ENCODE peak calls at places on chromosomes 16 and 17, in ten cellular contexts. One of them, this sample, is unnamed.

GRCh38 chr16:28163699-28164584 is 47.8 kb downstream of the XPO6 start:
- DNase-seq in AG04450: no peak
- DNase-seq in right lobe of liver: no peak
- DNase-seq in heart left ventricle: no peak
- DNase-seq in RWPE1: no peak
- DNase-seq in heart right ventricle: no peak
- DNase-seq in left lung: no peak
- DNase-seq in tibial artery: no peak
- DNase-seq in esophagus squamous epithelium: no peak
- DNase-seq in tibial nerve: no peak
- DNase-seq in this sample: no peak

GRCh38 chr17:80945736-80946135 is 45.9 kb upstream of the CHMP6 start:
- DNase-seq in tibial nerve: no peak
- DNase-seq in AG04450: no peak
- DNase-seq in RWPE1: no peak
- DNase-seq in heart right ventricle: peak
- DNase-seq in esophagus squamous epithelium: no peak
- DNase-seq in right lobe of liver: peak
- DNase-seq in left lung: peak
- DNase-seq in tibial artery: peak
- DNase-seq in heart left ventricle: peak
- DNase-seq in this sample: no peak

GRCh38 chr17:75639771-75640555 is 6.7 kb downstream of the SMIM5 start:
- DNase-seq in heart left ventricle: peak
- DNase-seq in AG04450: no peak
- DNase-seq in heart right ventricle: no peak
- DNase-seq in RWPE1: no peak
- DNase-seq in right lobe of liver: no peak
- DNase-seq in esophagus squamous epithelium: no peak
- DNase-seq in tibial nerve: no peak
- DNase-seq in left lung: peak
- DNase-seq in tibial artery: no peak
- DNase-seq in this sample: no peak

GRCh38 chr17:6894206-6894528 is 62.6 kb upstream of the TEKT1 start:
- DNase-seq in heart left ventricle: peak
- DNase-seq in tibial nerve: no peak
- DNase-seq in heart right ventricle: no peak
- DNase-seq in tibial artery: no peak
- DNase-seq in AG04450: no peak
- DNase-seq in RWPE1: no peak
- DNase-seq in esophagus squamous epithelium: no peak
- DNase-seq in left lung: no peak
- DNase-seq in right lobe of liver: no peak
- DNase-seq in this sample: no peak

GRCh38 chr17:41687828-41688640 is 651 bp upstream of the EIF1 start:
- DNase-seq in right lobe of liver: no peak
- DNase-seq in heart left ventricle: no peak
- DNase-seq in tibial nerve: peak
- DNase-seq in RWPE1: peak
- DNase-seq in tibial artery: peak
- DNase-seq in heart right ventricle: peak
- DNase-seq in AG04450: no peak
- DNase-seq in esophagus squamous epithelium: no peak
- DNase-seq in left lung: no peak
- DNase-seq in this sample: no peak

GRCh38 chr16:3718019-3718391 is 681 bp upstream of the TRAP1 start:
- DNase-seq in left lung: no peak
- DNase-seq in heart left ventricle: no peak
- DNase-seq in tibial artery: no peak
- DNase-seq in AG04450: no peak
- DNase-seq in RWPE1: no peak
- DNase-seq in tibial nerve: no peak
- DNase-seq in esophagus squamous epithelium: no peak
- DNase-seq in right lobe of liver: no peak
- DNase-seq in heart right ventricle: no peak
- DNase-seq in this sample: no peak

GRCh38 chr17:13593757-13594156 is 8.0 kb downstream of the HS3ST3A1 start:
- DNase-seq in heart right ventricle: no peak
- DNase-seq in right lobe of liver: no peak
- DNase-seq in heart left ventricle: no peak
- DNase-seq in tibial artery: no peak
- DNase-seq in esophagus squamous epithelium: no peak
- DNase-seq in left lung: no peak
- DNase-seq in RWPE1: no peak
- DNase-seq in tibial nerve: no peak
- DNase-seq in AG04450: no peak
- DNase-seq in this sample: no peak

GRCh38 chr16:10964039-10964890 is 19.9 kb downstream of the CLEC16A start:
- DNase-seq in RWPE1: peak
- DNase-seq in AG04450: peak
- DNase-seq in tibial nerve: peak
- DNase-seq in tibial artery: peak
- DNase-seq in heart right ventricle: peak
- DNase-seq in esophagus squamous epithelium: no peak
- DNase-seq in right lobe of liver: peak
- DNase-seq in heart left ventricle: peak
- DNase-seq in left lung: peak
- DNase-seq in this sample: no peak

GRCh38 chr16:71687853-71688252 is 36.6 kb downstream of the PHLPP2 start:
- DNase-seq in tibial nerve: no peak
- DNase-seq in left lung: no peak
- DNase-seq in esophagus squamous epithelium: no peak
- DNase-seq in AG04450: no peak
- DNase-seq in tibial artery: no peak
- DNase-seq in heart right ventricle: no peak
- DNase-seq in RWPE1: no peak
- DNase-seq in heart left ventricle: no peak
- DNase-seq in right lobe of liver: no peak
- DNase-seq in this sample: no peak

GRCh38 chr16:20901441-20902112 is 1.0 kb downstream of the LYRM1 start:
- DNase-seq in left lung: peak
- DNase-seq in esophagus squamous epithelium: no peak
- DNase-seq in RWPE1: peak
- DNase-seq in heart right ventricle: peak
- DNase-seq in tibial nerve: peak
- DNase-seq in right lobe of liver: peak
- DNase-seq in AG04450: no peak
- DNase-seq in heart left ventricle: peak
- DNase-seq in tibial artery: peak
- DNase-seq in this sample: peak

GRCh38 chr16:70649300-70649699 is 2.9 kb downstream of the IL34 start:
- DNase-seq in esophagus squamous epithelium: no peak
- DNase-seq in right lobe of liver: no peak
- DNase-seq in left lung: no peak
- DNase-seq in heart left ventricle: no peak
- DNase-seq in RWPE1: no peak
- DNase-seq in heart right ventricle: no peak
- DNase-seq in AG04450: no peak
- DNase-seq in tibial artery: no peak
- DNase-seq in tibial nerve: no peak
- DNase-seq in this sample: no peak

GRCh38 chr17:82520041-82520910 is 744 bp downstream of the FOXK2 start:
- DNase-seq in tibial artery: no peak
- DNase-seq in heart right ventricle: peak
- DNase-seq in AG04450: no peak
- DNase-seq in tibial nerve: no peak
- DNase-seq in esophagus squamous epithelium: no peak
- DNase-seq in right lobe of liver: no peak
- DNase-seq in left lung: peak
- DNase-seq in RWPE1: no peak
- DNase-seq in heart left ventricle: peak
- DNase-seq in this sample: no peak

GRCh38 chr17:47603830-47604229 is 45.9 kb upstream of the KPNB1 start:
- DNase-seq in heart left ventricle: no peak
- DNase-seq in RWPE1: no peak
- DNase-seq in heart right ventricle: no peak
- DNase-seq in tibial nerve: no peak
- DNase-seq in esophagus squamous epithelium: no peak
- DNase-seq in left lung: no peak
- DNase-seq in right lobe of liver: no peak
- DNase-seq in tibial artery: no peak
- DNase-seq in AG04450: no peak
- DNase-seq in this sample: no peak

GRCh38 chr16:47815655-47816054 is 340.1 kb downstream of the ABCC12 start:
- DNase-seq in AG04450: no peak
- DNase-seq in right lobe of liver: no peak
- DNase-seq in tibial artery: no peak
- DNase-seq in heart left ventricle: no peak
- DNase-seq in tibial nerve: no peak
- DNase-seq in heart right ventricle: no peak
- DNase-seq in left lung: no peak
- DNase-seq in esophagus squamous epithelium: no peak
- DNase-seq in RWPE1: no peak
- DNase-seq in this sample: no peak

GRCh38 chr16:70747703-70748631 is 53.0 kb downstream of the VAC14 start:
- DNase-seq in AG04450: no peak
- DNase-seq in right lobe of liver: no peak
- DNase-seq in left lung: peak
- DNase-seq in heart right ventricle: no peak
- DNase-seq in RWPE1: peak
- DNase-seq in esophagus squamous epithelium: no peak
- DNase-seq in tibial nerve: no peak
- DNase-seq in tibial artery: no peak
- DNase-seq in heart left ventricle: peak
- DNase-seq in this sample: no peak

GRCh38 chr17:65559802-65560627 is 1.4 kb downstream of the AXIN2 start:
- DNase-seq in tibial nerve: peak
- DNase-seq in heart right ventricle: peak
- DNase-seq in tibial artery: peak
- DNase-seq in right lobe of liver: no peak
- DNase-seq in heart left ventricle: peak
- DNase-seq in AG04450: no peak
- DNase-seq in esophagus squamous epithelium: no peak
- DNase-seq in RWPE1: no peak
- DNase-seq in left lung: peak
- DNase-seq in this sample: no peak

GRCh38 chr16:49959552-49960277 is 65.3 kb upstream of the CNEP1R1 start:
- DNase-seq in tibial nerve: no peak
- DNase-seq in heart left ventricle: no peak
- DNase-seq in heart right ventricle: no peak
- DNase-seq in left lung: no peak
- DNase-seq in right lobe of liver: no peak
- DNase-seq in esophagus squamous epithelium: no peak
- DNase-seq in tibial artery: no peak
- DNase-seq in RWPE1: no peak
- DNase-seq in AG04450: no peak
- DNase-seq in this sample: no peak

GRCh38 chr17:42980274-42980765 is at the start of gene RUNDC1:
- DNase-seq in right lobe of liver: peak
- DNase-seq in esophagus squamous epithelium: peak
- DNase-seq in heart right ventricle: peak
- DNase-seq in AG04450: peak
- DNase-seq in left lung: peak
- DNase-seq in tibial nerve: peak
- DNase-seq in RWPE1: peak
- DNase-seq in tibial artery: peak
- DNase-seq in heart left ventricle: peak
- DNase-seq in this sample: no peak
- H3K27ac ChIP-seq in right lobe of liver: peak
- H3K27ac ChIP-seq in esophagus squamous epithelium: peak
- H3K27ac ChIP-seq in heart right ventricle: peak
- H3K27ac ChIP-seq in AG04450: peak
- H3K27ac ChIP-seq in left lung: peak
- H3K27ac ChIP-seq in tibial nerve: peak
- H3K27ac ChIP-seq in RWPE1: peak
- H3K27ac ChIP-seq in tibial artery: peak
- H3K27ac ChIP-seq in heart left ventricle: peak
- H3K27ac ChIP-seq in this sample: peak

GRCh38 chr17:15288859-15289258 is 23.7 kb upstream of the PMP22 start:
- DNase-seq in esophagus squamous epithelium: no peak
- DNase-seq in heart left ventricle: no peak
- DNase-seq in heart right ventricle: no peak
- DNase-seq in tibial nerve: no peak
- DNase-seq in right lobe of liver: no peak
- DNase-seq in AG04450: no peak
- DNase-seq in tibial artery: no peak
- DNase-seq in left lung: no peak
- DNase-seq in RWPE1: no peak
- DNase-seq in this sample: no peak
- H3K27ac ChIP-seq in esophagus squamous epithelium: no peak
- H3K27ac ChIP-seq in heart left ventricle: peak
- H3K27ac ChIP-seq in heart right ventricle: no peak
- H3K27ac ChIP-seq in tibial nerve: no peak
- H3K27ac ChIP-seq in right lobe of liver: no peak
- H3K27ac ChIP-seq in AG04450: no peak
- H3K27ac ChIP-seq in tibial artery: no peak
- H3K27ac ChIP-seq in left lung: no peak
- H3K27ac ChIP-seq in RWPE1: no peak
- H3K27ac ChIP-seq in this sample: no peak

DNA sequence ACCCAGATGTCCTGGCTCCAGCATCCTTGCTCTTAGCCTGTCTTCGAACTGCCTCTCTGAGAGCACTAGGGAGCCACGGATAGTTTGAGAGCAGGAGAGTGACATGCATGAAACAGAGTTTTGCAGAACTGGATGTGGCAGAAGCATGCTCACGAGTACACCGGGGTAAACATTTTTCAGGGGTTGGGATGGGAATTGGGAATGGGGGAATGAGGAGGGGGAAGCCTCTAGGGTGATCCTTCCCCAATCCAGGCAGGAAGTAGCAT is 34.2 kb upstream of the CIBAR2 start:
- DNase-seq in heart right ventricle: no peak
- DNase-seq in left lung: no peak
- DNase-seq in RWPE1: no peak
- DNase-seq in right lobe of liver: no peak
- DNase-seq in heart left ventricle: no peak
- DNase-seq in tibial artery: no peak
- DNase-seq in esophagus squamous epithelium: no peak
- DNase-seq in AG04450: no peak
- DNase-seq in tibial nerve: no peak
- DNase-seq in this sample: no peak
- H3K27ac ChIP-seq in heart right ventricle: peak
- H3K27ac ChIP-seq in left lung: peak
- H3K27ac ChIP-seq in RWPE1: no peak
- H3K27ac ChIP-seq in right lobe of liver: peak
- H3K27ac ChIP-seq in heart left ventricle: peak
- H3K27ac ChIP-seq in tibial artery: peak
- H3K27ac ChIP-seq in esophagus squamous epithelium: peak
- H3K27ac ChIP-seq in AG04450: no peak
- H3K27ac ChIP-seq in tibial nerve: peak
- H3K27ac ChIP-seq in this sample: no peak

DNA sequence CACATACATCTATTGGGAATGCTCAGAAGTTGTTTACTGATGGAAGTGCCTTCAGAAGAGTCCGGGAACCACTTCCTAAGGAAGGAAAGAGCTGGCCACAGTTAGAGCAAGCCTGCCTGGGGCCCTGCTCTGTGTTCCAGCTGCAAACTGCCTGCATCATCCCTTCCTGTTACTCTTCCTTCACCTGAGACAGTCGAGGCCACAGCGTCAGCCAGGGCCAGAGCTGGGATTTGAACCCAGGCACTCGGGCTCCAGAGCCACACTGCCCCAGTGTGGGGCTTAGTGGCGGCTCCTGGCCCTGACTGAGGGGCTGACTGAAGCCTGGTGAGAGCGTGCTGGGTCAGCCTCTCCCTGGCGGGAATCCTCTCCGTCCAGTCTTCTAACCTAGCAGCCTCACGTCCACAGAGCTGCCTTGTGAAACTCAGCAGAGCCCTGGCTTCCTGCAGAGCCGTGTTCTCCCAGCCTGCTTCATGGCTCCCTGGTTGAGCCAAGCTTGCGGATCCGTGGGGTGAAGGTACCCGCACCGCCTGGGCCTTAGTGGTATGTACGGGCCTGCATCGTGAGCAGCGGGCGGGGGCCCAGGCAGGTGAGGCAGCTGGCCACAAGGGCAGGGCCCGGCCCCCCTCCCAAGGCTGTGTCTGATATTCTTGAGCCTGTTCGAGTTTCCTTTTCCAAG is 4.6 kb upstream of the C17orf99 start:
- DNase-seq in heart right ventricle: no peak
- DNase-seq in AG04450: no peak
- DNase-seq in right lobe of liver: no peak
- DNase-seq in heart left ventricle: no peak
- DNase-seq in tibial nerve: no peak
- DNase-seq in left lung: no peak
- DNase-seq in esophagus squamous epithelium: no peak
- DNase-seq in tibial artery: no peak
- DNase-seq in RWPE1: no peak
- DNase-seq in this sample: no peak
- H3K27ac ChIP-seq in heart right ventricle: no peak
- H3K27ac ChIP-seq in AG04450: no peak
- H3K27ac ChIP-seq in right lobe of liver: peak
- H3K27ac ChIP-seq in heart left ventricle: no peak
- H3K27ac ChIP-seq in tibial nerve: no peak
- H3K27ac ChIP-seq in left lung: peak
- H3K27ac ChIP-seq in esophagus squamous epithelium: peak
- H3K27ac ChIP-seq in tibial artery: no peak
- H3K27ac ChIP-seq in RWPE1: peak
- H3K27ac ChIP-seq in this sample: peak

This sample was measured in epithelial cell of prostate.